ENCODE peak calls at places on chromosomes 6 and 20, in seven cellular contexts. E is brain microvascular endothelial cell, P is AG10803, B is pancreas, M is tibial artery, Q is ovary, Y is GM06990. N is an unnamed sample.

GRCh38 chr20:57108742-57109141 is 157.7 kb downstream of the BMP7 start:
- DNase-seq in Q (no peak), E (no peak), Y (no peak), M (no peak), B (no peak), P (no peak), N (no peak)

GRCh38 chr6:34955447-34955846 is 66.4 kb downstream of the ANKS1A start:
- DNase-seq in E (no peak), M (no peak), Y (peak; percentile 22), P (no peak), Q (no peak), B (no peak), N (no peak)

GRCh38 chr6:31190488-31190887 is 20.0 kb upstream of the POU5F1 start:
- DNase-seq in Q (no peak), E (no peak), B (no peak), Y (no peak), M (no peak), P (no peak), N (no peak)

GRCh38 chr6:117327149-117328004 is 62.0 kb downstream of the VGLL2 start:
- DNase-seq in Y (no peak), B (no peak), M (no peak), P (no peak), Q (no peak), E (no peak), N (no peak)

GRCh38 chr20:64041781-64042771 is 6.1 kb downstream of the C20orf204 start:
- DNase-seq in M (no peak), Y (no peak), E (no peak), B (no peak), Q (no peak), P (no peak), N (no peak)

GRCh38 chr20:46588532-46589509 is 38.4 kb upstream of the OCSTAMP start:
- DNase-seq in Q (no peak), M (no peak), P (no peak), E (no peak), Y (no peak), B (peak; percentile 19), N (no peak)

GRCh38 chr6:42727084-42727601 is 4.7 kb upstream of the PRPH2 start:
- DNase-seq in P (no peak), Y (peak; percentile 30), E (no peak), M (no peak), B (peak; percentile 13), Q (peak; percentile 39), N (no peak)

GRCh38 chr6:145070791-145071190 is 664.5 kb downstream of the EPM2A start:
- DNase-seq in M (no peak), P (peak; percentile 74), B (no peak), E (peak; percentile 28), Q (no peak), Y (no peak), N (peak; percentile 94)

GRCh38 chr6:74690365-74690764 is 515.5 kb downstream of the COL12A1 start:
- DNase-seq in M (no peak), E (no peak), Y (no peak), Q (no peak), B (no peak), P (peak; percentile 6), N (no peak)

GRCh38 chr20:61548069-61548468 is 296.0 kb downstream of the CDH4 start:
- DNase-seq in M (no peak), E (no peak), Y (no peak), B (no peak), Q (no peak), P (no peak), N (no peak)

GRCh38 chr6:52519618-52520017 is 57.2 kb downstream of the TRAM2 start:
- DNase-seq in Q (no peak), P (no peak), E (no peak), M (no peak), Y (no peak), B (no peak), N (no peak)

GRCh38 chr6:44034391-44034861 is 92.8 kb downstream of the MRPL14 start:
- DNase-seq in Q (no peak), M (no peak), P (no peak), B (no peak), Y (no peak), E (no peak), N (no peak)

GRCh38 chr6:75418233-75418632 is 75.4 kb downstream of the FILIP1 start:
- DNase-seq in B (no peak), Y (peak; percentile 4), E (no peak), P (peak; percentile 69), Q (no peak), M (no peak), N (no peak)

GRCh38 chr6:116779569-116780164 is 14.1 kb upstream of the FAM162B start:
- DNase-seq in P (peak; percentile 36), Q (no peak), B (no peak), Y (no peak), E (no peak), M (no peak), N (no peak)

GRCh38 chr6:1757133-1757532 is 147.4 kb downstream of the FOXC1 start:
- DNase-seq in M (no peak), Q (no peak), P (no peak), E (no peak), B (no peak), Y (no peak), N (no peak)

GRCh38 chr6:71080793-71081192 is 123.9 kb upstream of the B3GAT2 start:
- DNase-seq in M (no peak), B (no peak), E (peak; percentile 83), P (peak; percentile 49), Q (no peak), Y (no peak), N (no peak)

GRCh38 chr20:62321521-62321948 is 18.7 kb downstream of the ADRM1 start:
- DNase-seq in E (no peak), Y (no peak), B (no peak), M (no peak), Q (no peak), P (no peak), N (no peak)

GRCh38 chr20:1227121-1227582 is 1.3 kb downstream of the RAD21L1 start:
- DNase-seq in Q (no peak), P (no peak), E (no peak), M (no peak), B (no peak), Y (no peak), N (no peak)

GRCh38 chr20:17210983-17211382 is 15.9 kb upstream of the PCSK2 start:
- DNase-seq in Y (no peak), E (no peak), P (no peak), Q (no peak), B (no peak), M (no peak), N (no peak)

GRCh38 chr6:148565321-148565926 is 181.4 kb upstream of the UST start:
- DNase-seq in Y (no peak), M (no peak), Q (no peak), P (peak; percentile 45), E (peak; percentile 9), B (no peak), N (no peak)

GRCh38 chr6:136502791-136503190 is 47.4 kb downstream of the MAP7 start:
- DNase-seq in B (no peak), P (no peak), Q (no peak), E (no peak), Y (no peak), M (no peak), N (no peak)

GRCh38 chr6:114055319-114055718 is 84.4 kb upstream of the HDAC2 start:
- DNase-seq in M (no peak), P (no peak), Y (no peak), E (no peak), Q (no peak), B (no peak), N (no peak)

GRCh38 chr6:134035823-134036296 is 16.6 kb downstream of the SLC2A12 start:
- DNase-seq in E (peak; percentile 61), P (peak; percentile 48), M (no peak), Y (no peak), Q (no peak), B (peak; percentile 28), N (no peak)
- H3K4me3 ChIP-seq in E (no peak overlapping the region), P (no peak overlapping the region), M (no peak overlapping the region), Y (no peak overlapping the region), Q (no peak overlapping the region), B (no peak overlapping the region), N (no peak overlapping the region)

GRCh38 chr6:45715508-45715803 is 300.2 kb downstream of the CLIC5 start:
- DNase-seq in M (no peak), B (no peak), E (no peak), Q (no peak), P (no peak), Y (no peak), N (no peak)

GRCh38 chr6:45713981-45714685 is 301.5 kb downstream of the CLIC5 start:
- DNase-seq in B (no peak), M (no peak), E (no peak), Y (no peak), P (no peak), Q (no peak), N (no peak)

GRCh38 chr6:45717715-45718114 is 297.9 kb downstream of the CLIC5 start:
- DNase-seq in Q (no peak), P (no peak), E (no peak), B (no peak), M (no peak), Y (no peak), N (no peak)

GRCh38 chr6:45717027-45717426 is 298.6 kb downstream of the CLIC5 start:
- DNase-seq in B (no peak), M (no peak), E (no peak), Q (no peak), P (no peak), Y (no peak), N (no peak)

GRCh38 chr6:45714795-45715507 is 300.7 kb downstream of the CLIC5 start:
- DNase-seq in Q (peak; percentile 37), M (peak; percentile 43), E (peak; percentile 86), P (peak; percentile 86), Y (no peak), B (peak; percentile 31), N (no peak)
- TF ChIP-seq CTCF in Q (peak; percentile 67), M (peak; percentile 73), E (peak; percentile 93), P (peak; percentile 96), Y (peak; percentile 71), B (peak; percentile 26), N (peak; percentile 86)

GRCh38 chr6:168223755-168224154 is 95.8 kb downstream of the DACT2 start:
- DNase-seq in B (no peak), Q (no peak), M (no peak), P (no peak), Y (no peak), E (no peak), N (no peak)
- H3K4me3 ChIP-seq in B (no peak overlapping the region), Q (no peak overlapping the region), M (no peak overlapping the region), P (no peak overlapping the region), Y (no peak overlapping the region), E (no peak overlapping the region), N (no peak overlapping the region)

GRCh38 chr20:44728835-44729342 is 13.7 kb downstream of the CCN5 start:
- DNase-seq in Q (no peak), Y (no peak), E (peak; percentile 56), B (peak; percentile 36), P (peak; percentile 91), M (peak; percentile 87), N (peak; percentile 77)

GRCh38 chr20:44725852-44726251 is 10.7 kb downstream of the CCN5 start:
- DNase-seq in E (no peak), M (no peak), Q (no peak), B (no peak), Y (no peak), P (no peak), N (no peak)

GRCh38 chr20:44724423-44725091 is 9.4 kb downstream of the CCN5 start:
- DNase-seq in P (no peak), M (no peak), Y (no peak), E (no peak), B (no peak), Q (no peak), N (no peak)

GRCh38 chr20:44723798-44724362 is 8.7 kb downstream of the CCN5 start:
- DNase-seq in E (no peak), M (no peak), B (no peak), P (no peak), Y (no peak), Q (no peak), N (no peak)

GRCh38 chr20:44727039-44727438 is 11.9 kb downstream of the CCN5 start:
- DNase-seq in Y (no peak), B (no peak), Q (no peak), P (no peak), E (no peak), M (no peak), N (no peak)
- TF ChIP-seq CTCF in Y (no peak), B (no peak), Q (no peak), P (no peak), E (no peak), M (no peak), N (no peak)